ENCODE peak calls at places on chromosomes 7 and 10, in eight cellular contexts. A is H9; T is neural progenitor cell; Y is IMR-90; S is adrenal gland; K is lung; V is CD4-positive, alpha-beta memory T cell; B is PC-9. Q is an unnamed sample.

GRCh38 chr10:71648595-71649320 is 70.8 kb downstream of the C10orf105 start:
- DNase-seq in Y (no peak), S (no peak), A (no peak), K (no peak), T (no peak), B (no peak), V (no peak), Q (no peak)

GRCh38 chr7:24059775-24060174 is 224.2 kb upstream of the NPY start:
- DNase-seq in Y (no peak), S (no peak), B (peak), A (peak), V (no peak), T (peak), K (no peak), Q (no peak)

GRCh38 chr7:149458235-149458634 is 2.6 kb downstream of the ZNF777 start:
- DNase-seq in K (no peak), S (no peak), V (no peak), A (no peak), Y (no peak), T (peak), B (no peak), Q (no peak)

GRCh38 chr10:15363031-15363430 is 8.1 kb downstream of the FAM171A1 start:
- DNase-seq in B (no peak), Y (peak), S (peak), T (no peak), V (no peak), A (no peak), K (no peak), Q (no peak)

GRCh38 chr7:135160858-135161653 is 9.5 kb downstream of the CYREN start:
- DNase-seq in V (no peak), A (no peak), Y (peak), T (no peak), K (no peak), S (no peak), B (no peak), Q (no peak)

GRCh38 chr10:78952686-78953085 is 116.1 kb upstream of the ZMIZ1 start:
- DNase-seq in V (no peak), S (no peak), K (no peak), Y (no peak), T (no peak), A (no peak), B (no peak), Q (no peak)

GRCh38 chr7:115034515-115034914 is 112.6 kb downstream of the MDFIC start:
- DNase-seq in K (no peak), S (no peak), A (no peak), Y (no peak), B (no peak), T (no peak), V (no peak), Q (no peak)

GRCh38 chr7:13879994-13880686 is 109.3 kb downstream of the ETV1 start:
- DNase-seq in V (no peak), T (no peak), K (no peak), Y (peak), A (no peak), B (peak), S (no peak), Q (peak)

GRCh38 chr7:73577627-73578341 is 595 bp downstream of the TBL2 start:
- DNase-seq in S (no peak), K (no peak), V (no peak), A (no peak), B (no peak), T (no peak), Y (no peak), Q (no peak)

GRCh38 chr7:87877641-87878040 is 1.3 kb downstream of the DBF4 start:
- DNase-seq in Y (no peak), K (no peak), B (no peak), A (no peak), T (no peak), S (no peak), V (no peak), Q (no peak)

GRCh38 chr10:70381491-70382421 is 669 bp downstream of the LRRC20 start:
- DNase-seq in A (peak), B (peak), T (peak), K (no peak), S (peak), Y (peak), V (no peak), Q (no peak)

GRCh38 chr7:28725911-28726310 is 232.2 kb downstream of the TRIL start:
- DNase-seq in K (no peak), Y (peak), B (no peak), T (no peak), A (no peak), S (no peak), V (no peak), Q (peak)

GRCh38 chr10:93462881-93463280 is 19.3 kb downstream of the MYOF start:
- DNase-seq in A (no peak), K (peak), S (peak), B (no peak), Y (peak), T (no peak), V (no peak), Q (no peak)

GRCh38 chr10:95440326-95440725 is 120.8 kb downstream of the SORBS1 start:
- DNase-seq in Y (no peak), S (no peak), V (no peak), B (no peak), T (no peak), A (no peak), K (no peak), Q (no peak)

GRCh38 chr10:95440756-95441546 is 120.2 kb downstream of the SORBS1 start:
- DNase-seq in Y (no peak), S (no peak), V (no peak), A (no peak), B (no peak), T (no peak), K (no peak), Q (no peak)

GRCh38 chr10:95441547-95441923 is 119.6 kb downstream of the SORBS1 start:
- DNase-seq in A (no peak), S (no peak), B (no peak), V (no peak), Y (no peak), K (no peak), T (no peak), Q (no peak)

GRCh38 chr10:95437669-95438068 is 123.5 kb downstream of the SORBS1 start:
- DNase-seq in A (no peak), B (no peak), T (no peak), S (no peak), V (no peak), K (no peak), Y (no peak), Q (no peak)

DNA sequence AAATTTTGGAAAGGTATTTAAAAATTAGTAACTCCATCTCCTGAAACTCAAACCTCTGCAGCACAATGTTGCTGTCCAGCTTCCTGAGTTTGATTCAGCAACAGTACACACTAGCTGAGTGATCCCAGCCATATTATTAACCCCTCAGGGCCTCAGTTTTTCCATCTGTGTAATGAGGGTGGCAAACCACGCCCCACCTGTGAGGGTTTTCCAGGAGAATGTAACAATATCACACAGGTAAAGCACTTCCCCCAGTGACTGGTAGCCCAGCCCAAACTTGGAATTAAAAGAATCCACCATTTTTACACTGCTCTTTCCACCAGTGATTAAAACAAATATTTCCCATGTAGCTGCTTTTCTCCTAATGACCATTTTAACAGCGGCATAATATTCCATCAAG is 122.4 kb downstream of the SORBS1 start:
- DNase-seq in A (no peak), Y (no peak), S (no peak), B (no peak), K (no peak), T (no peak), V (no peak), Q (no peak)
- H3K27ac ChIP-seq in A (no peak), Y (no peak), S (no peak), B (no peak), K (peak), T (no peak), V (no peak), Q (no peak)

DNA sequence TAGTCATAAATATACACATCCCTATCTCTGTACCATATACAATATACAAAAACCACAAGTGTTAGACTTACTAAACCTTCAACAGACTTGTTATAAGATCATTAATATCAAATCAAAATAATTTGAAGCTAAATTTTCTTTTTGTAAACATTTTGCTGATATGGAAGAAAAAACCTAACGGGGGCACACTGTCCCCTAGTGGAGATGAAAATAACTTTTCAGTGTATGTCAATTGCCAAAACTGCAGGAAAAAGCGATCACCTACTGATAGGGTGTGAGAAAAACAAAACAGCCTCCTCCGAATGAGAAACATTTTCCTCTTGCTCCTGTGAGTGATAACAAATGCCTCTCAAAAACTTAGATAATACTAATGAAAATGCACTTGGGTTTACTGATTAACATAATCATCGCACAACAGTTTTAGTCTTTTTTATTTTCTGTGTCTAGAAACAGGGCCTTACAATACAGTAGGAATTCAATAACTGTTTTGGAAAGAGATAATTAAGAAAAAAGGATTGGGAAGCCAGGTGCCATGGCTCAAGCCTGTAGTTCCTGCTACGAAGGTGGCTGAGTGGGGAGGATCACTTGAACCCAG is 322.7 kb downstream of the CRPPA start:
- DNase-seq in Y (peak), K (no peak), A (no peak), T (peak), S (no peak), B (no peak), V (no peak), Q (no peak)
- H3K27ac ChIP-seq in Y (no peak), K (no peak), A (no peak), T (no peak), S (no peak), B (no peak), V (no peak), Q (peak)

GRCh38 chr7:142646274-142646895 is 102.9 kb upstream of the PRSS1 start:
- DNase-seq in A (no peak), T (no peak), K (no peak), V (no peak), S (peak), B (no peak), Y (no peak), Q (no peak)
- H3K27ac ChIP-seq in A (no peak), T (no peak), K (no peak), V (no peak), S (no peak), B (no peak), Y (no peak), Q (no peak)

GRCh38 chr10:23196915-23197314 is 4.8 kb downstream of the PTF1A start:
- DNase-seq in A (no peak), T (no peak), V (no peak), S (no peak), B (no peak), Y (no peak), K (no peak), Q (no peak)
- H3K27ac ChIP-seq in A (no peak), T (no peak), V (no peak), S (no peak), B (no peak), Y (no peak), K (no peak), Q (no peak)

GRCh38 chr10:87870154-87870553 is 6.7 kb downstream of the PTEN start:
- DNase-seq in S (no peak), V (no peak), T (no peak), B (no peak), K (no peak), Y (no peak), A (no peak), Q (no peak)
- H3K27ac ChIP-seq in S (no peak), V (no peak), T (no peak), B (no peak), K (no peak), Y (no peak), A (no peak), Q (no peak)

GRCh38 chr7:97167749-97168148 is 50.3 kb downstream of the SDHAF3 start:
- DNase-seq in B (no peak), K (no peak), S (no peak), A (no peak), T (no peak), V (no peak), Y (no peak), Q (no peak)
- H3K27ac ChIP-seq in B (no peak), K (no peak), S (no peak), A (no peak), T (no peak), V (no peak), Y (peak), Q (no peak)

GRCh38 chr10:24901686-24902399 is 50.6 kb downstream of the PRTFDC1 start:
- DNase-seq in S (peak), Y (peak), T (peak), A (no peak), B (peak), K (peak), V (no peak), Q (peak)
- H3K27ac ChIP-seq in S (no peak), Y (peak), T (no peak), A (no peak), B (peak), K (no peak), V (no peak), Q (peak)

DNA sequence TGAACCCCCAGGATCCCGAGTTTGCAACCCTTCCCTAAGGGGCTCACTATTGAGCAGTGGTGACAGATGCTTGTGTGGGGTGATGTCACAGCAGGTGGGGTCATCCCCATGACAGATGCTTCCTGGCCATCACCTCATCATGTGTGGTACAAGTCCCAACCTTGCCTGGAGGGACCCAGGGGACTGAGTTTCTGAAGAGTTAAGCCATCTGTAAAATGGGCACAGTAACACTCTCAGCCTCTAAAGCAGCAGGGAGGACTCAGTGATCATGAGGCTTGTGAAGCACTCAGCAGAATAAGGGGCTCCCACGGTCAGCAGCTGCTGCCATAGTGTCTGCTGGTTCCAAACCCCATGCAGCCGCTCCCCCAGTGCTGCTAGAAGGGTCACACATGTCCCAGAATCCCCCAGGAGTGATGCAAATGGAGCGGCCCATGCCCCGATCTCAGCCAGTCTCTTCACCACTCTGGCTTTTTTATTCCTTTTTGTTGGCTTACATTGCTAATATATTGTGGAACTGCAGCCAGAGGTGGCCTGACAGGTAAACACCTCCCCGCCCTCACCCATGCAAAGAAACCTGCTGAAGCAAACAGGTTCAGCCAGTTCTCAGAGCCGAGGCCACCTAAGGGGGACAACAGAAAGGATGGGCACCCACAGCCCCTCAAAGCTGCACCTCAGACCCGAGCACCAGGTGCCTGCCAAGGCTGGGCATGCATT is 102.1 kb upstream of the PDGFA start:
- DNase-seq in V (no peak), B (peak), K (no peak), T (no peak), Y (no peak), A (no peak), S (no peak), Q (no peak)
- H3K27ac ChIP-seq in V (no peak), B (no peak), K (no peak), T (no peak), Y (no peak), A (no peak), S (no peak), Q (no peak)

DNA sequence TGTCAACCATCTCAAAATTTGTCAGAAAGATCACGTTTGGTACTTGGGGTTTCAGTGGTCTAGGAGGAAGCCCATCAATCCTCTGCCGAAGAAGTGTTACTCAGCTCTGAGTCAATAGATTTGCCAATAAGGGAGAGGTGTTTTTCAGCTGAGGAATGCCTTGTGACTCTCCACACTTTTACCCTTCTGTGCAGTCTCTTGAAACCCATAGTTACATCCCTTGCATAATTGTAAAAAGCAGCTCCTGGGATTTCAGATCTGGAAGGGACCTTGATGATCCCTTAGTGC is 47.5 kb downstream of the INSYN2A start:
- DNase-seq in B (no peak), A (no peak), V (no peak), T (no peak), Y (peak), S (no peak), K (no peak), Q (peak)
- H3K27ac ChIP-seq in B (peak), A (no peak), V (no peak), T (no peak), Y (peak), S (no peak), K (no peak), Q (peak)

Q was measured in epithelial cell of prostate.